ENCODE peak calls at places on chromosomes 12 and 14, in four cellular contexts. P is AG04450, O is gastrocnemius medialis, T is astrocyte of the spinal cord. Q is an unnamed sample.

GRCh38 chr14:106442857-106443256 is 916.5 kb downstream of the TMEM121 start:
- DNase-seq in P (no peak), O (no peak), T (no peak), Q (no peak)

GRCh38 chr14:104144911-104145825 is 6.8 kb downstream of the KIF26A start:
- DNase-seq in P (no peak), O (no peak), T (no peak), Q (no peak)

GRCh38 chr14:25350071-25350470 is 300.1 kb upstream of the STXBP6 start:
- DNase-seq in P (no peak), O (no peak), T (no peak), Q (peak)

GRCh38 chr12:121626853-121627623 is 708 bp downstream of the ORAI1 start:
- DNase-seq in P (no peak), O (peak), T (peak), Q (peak)

GRCh38 chr12:14974633-14975032 is 1.8 kb downstream of the PDE6H start:
- DNase-seq in P (no peak), O (no peak), T (no peak), Q (no peak)

GRCh38 chr14:96811265-96811664 is 14.1 kb downstream of the VRK1 start:
- DNase-seq in P (peak), O (no peak), T (peak), Q (peak)

GRCh38 chr14:104390941-104391901 is 188.3 kb upstream of the C14orf180 start:
- DNase-seq in P (no peak), O (no peak), T (no peak), Q (no peak)

GRCh38 chr12:18868673-18869072 is 130.8 kb downstream of the CAPZA3 start:
- DNase-seq in P (no peak), O (no peak), T (peak), Q (peak)

GRCh38 chr12:43551271-43551970 is 582 bp downstream of the ADAMTS20 start:
- DNase-seq in P (no peak), O (no peak), T (no peak), Q (no peak)

GRCh38 chr12:100953217-100953616 is 158.6 kb downstream of the ANO4 start:
- DNase-seq in P (no peak), O (no peak), T (no peak), Q (no peak)

GRCh38 chr12:22981711-22982110 is 356.7 kb downstream of the ETNK1 start:
- DNase-seq in P (no peak), O (no peak), T (peak), Q (peak)
- TF ChIP-seq CTCF in P (peak), O (no peak), T (peak), Q (peak)

GRCh38 chr12:4763549-4763948 is 43.3 kb downstream of the GALNT8 start:
- DNase-seq in P (no peak), O (no peak), T (no peak), Q (peak)
- H3K4me3 ChIP-seq in P (no peak), O (no peak), T (no peak), Q (no peak)

DNA sequence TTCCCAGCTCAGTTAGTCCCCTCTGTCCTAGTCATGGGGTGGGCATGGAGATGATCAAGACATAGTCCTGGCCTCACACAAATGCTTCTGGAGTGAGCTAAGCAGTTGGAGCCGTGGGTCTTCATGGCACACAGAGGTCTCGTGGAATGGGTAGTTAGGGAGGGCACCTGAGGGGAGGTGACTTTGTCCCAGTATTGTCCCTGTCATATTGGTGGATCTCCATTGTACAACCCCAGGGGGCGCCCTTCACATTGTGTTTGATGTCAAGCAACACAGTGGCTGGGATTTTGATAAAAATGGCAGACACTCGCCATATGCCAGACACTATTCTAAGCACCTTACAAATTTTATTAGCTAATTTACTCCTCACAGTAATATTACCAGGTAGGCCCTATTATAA is 175.4 kb upstream of the LHX5 start:
- DNase-seq in P (no peak), O (no peak), T (no peak), Q (no peak)
- TF ChIP-seq CTCF in P (peak), O (no peak), T (no peak), Q (no peak)

DNA sequence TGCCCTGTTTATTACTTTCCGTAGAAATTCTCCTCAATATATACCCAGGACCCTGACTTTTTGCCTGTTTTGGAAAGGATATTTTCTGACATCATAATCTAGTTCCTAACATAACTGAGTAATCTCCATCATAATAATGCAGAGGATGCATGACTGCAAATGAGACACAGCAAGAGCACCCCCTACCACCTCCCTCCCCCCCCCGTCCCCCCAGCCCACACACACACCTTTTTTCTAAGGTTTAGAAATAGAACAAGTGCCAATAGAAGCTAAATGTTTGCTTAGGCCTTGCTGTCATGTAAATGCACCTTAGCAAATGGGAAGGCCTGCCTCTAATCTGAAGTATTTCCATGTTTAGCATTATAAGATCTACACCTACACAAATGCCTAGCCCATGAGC is at the start of gene PTHLH:
- DNase-seq in P (no peak), O (no peak), T (no peak), Q (no peak)
- H3K4me3 ChIP-seq in P (no peak), O (no peak), T (no peak), Q (no peak)

GRCh38 chr12:113667095-113667494 is 195.4 kb upstream of the LHX5 start:
- DNase-seq in P (no peak), O (no peak), T (no peak), Q (no peak)

GRCh38 chr12:113663396-113663795 is 191.7 kb upstream of the LHX5 start:
- DNase-seq in P (no peak), O (no peak), T (no peak), Q (no peak)

GRCh38 chr12:113664224-113664681 is 192.6 kb upstream of the LHX5 start:
- DNase-seq in P (no peak), O (no peak), T (no peak), Q (no peak)

GRCh38 chr12:113666223-113666622 is 194.6 kb upstream of the LHX5 start:
- DNase-seq in P (no peak), O (no peak), T (no peak), Q (no peak)

DNA sequence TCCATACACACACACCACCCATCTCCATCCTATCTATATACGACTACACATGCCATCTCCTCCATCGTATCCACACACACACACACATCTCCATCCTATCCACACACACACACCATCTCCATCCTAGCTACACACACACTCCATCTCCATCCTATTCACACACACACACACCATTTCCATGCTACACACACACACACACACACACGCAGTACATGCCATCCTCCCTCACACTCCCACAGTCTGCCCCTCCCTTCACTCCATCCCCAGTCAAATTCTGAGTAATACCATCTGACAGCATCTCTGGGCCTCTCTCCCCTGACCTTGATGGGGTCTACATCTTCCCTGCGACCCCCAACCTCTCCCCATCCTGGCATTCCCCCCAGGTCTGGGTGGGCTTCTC is 193.8 kb upstream of the LHX5 start:
- DNase-seq in P (no peak), O (no peak), T (no peak), Q (no peak)
- TF ChIP-seq CTCF in P (no peak), O (no peak), T (no peak), Q (no peak)

GRCh38 chr12:6635856-6636521 is at the start of gene LPAR5:
- DNase-seq in P (no peak), O (no peak), T (peak), Q (peak)

GRCh38 chr12:6631549-6631961 is 4.2 kb downstream of the LPAR5 start:
- DNase-seq in P (no peak), O (no peak), T (no peak), Q (no peak)

GRCh38 chr12:6630696-6631095 is 5.1 kb downstream of the LPAR5 start:
- DNase-seq in P (no peak), O (no peak), T (no peak), Q (no peak)

GRCh38 chr12:6635375-6635855 is 344 bp downstream of the LPAR5 start:
- DNase-seq in P (no peak), O (no peak), T (no peak), Q (no peak)

GRCh38 chr12:6632026-6632978 is 3.5 kb downstream of the LPAR5 start:
- DNase-seq in P (no peak), O (no peak), T (no peak), Q (no peak)
- H3K4me3 ChIP-seq in P (no peak), O (no peak), T (no peak), Q (no peak)

GRCh38 chr14:76777721-76778120 is 16.5 kb downstream of the VASH1 start:
- DNase-seq in P (no peak), O (no peak), T (no peak), Q (no peak)

GRCh38 chr14:76775159-76775694 is 14.0 kb downstream of the VASH1 start:
- DNase-seq in P (no peak), O (no peak), T (no peak), Q (no peak)

GRCh38 chr14:76775695-76776305 is 14.5 kb downstream of the VASH1 start:
- DNase-seq in P (no peak), O (no peak), T (no peak), Q (no peak)

GRCh38 chr14:76774471-76775158 is 13.3 kb downstream of the VASH1 start:
- DNase-seq in P (no peak), O (no peak), T (no peak), Q (no peak)

DNA sequence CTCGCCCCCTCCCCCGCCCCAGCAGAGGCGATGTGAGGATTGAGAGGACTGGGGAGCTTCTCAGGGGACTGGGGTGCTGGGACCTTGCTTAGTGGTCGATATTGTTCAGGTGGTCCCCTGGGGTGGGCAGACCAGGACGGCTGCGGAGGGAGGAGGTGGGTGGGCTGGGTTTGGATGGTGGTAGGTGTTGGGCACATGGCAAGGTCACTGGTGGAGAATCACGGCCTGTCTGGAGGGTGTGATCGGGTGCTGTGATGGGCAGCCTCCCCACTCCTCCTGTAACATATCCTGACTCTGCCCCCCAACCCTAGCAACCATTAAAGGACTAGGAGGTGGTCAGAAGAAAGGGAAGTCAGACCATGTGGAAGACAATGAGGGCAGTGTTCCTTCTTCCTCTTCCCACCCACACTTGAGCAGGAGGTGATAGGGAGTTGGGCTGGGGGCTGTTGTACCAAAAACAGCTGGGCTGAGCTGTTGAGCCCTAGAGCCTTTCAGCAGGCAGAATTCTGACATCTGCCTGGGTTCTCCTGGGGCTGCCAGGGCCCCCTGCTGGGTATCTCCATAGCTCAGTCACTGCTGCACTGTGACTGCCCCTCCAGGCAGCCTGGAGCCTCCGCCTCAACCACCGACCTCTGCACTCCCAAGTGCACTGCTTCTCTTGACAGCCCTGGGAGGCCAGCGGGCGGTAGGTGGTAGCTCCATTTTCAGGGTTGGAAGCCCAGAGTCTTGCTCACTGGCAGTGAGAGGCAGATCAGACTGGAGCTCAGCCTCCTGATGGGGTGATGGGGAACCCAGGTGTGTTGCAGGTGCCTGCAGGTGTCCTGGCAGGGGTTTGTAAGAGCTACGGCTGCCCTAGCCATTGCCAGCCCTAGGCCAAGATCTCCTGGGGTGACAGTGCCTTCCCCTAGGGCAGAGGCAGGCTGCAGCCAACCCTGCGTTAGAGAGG is 15.3 kb downstream of the VASH1 start:
- DNase-seq in P (no peak), O (no peak), T (no peak), Q (no peak)
- TF ChIP-seq CTCF in P (no peak), O (no peak), T (no peak), Q (no peak)

DNA sequence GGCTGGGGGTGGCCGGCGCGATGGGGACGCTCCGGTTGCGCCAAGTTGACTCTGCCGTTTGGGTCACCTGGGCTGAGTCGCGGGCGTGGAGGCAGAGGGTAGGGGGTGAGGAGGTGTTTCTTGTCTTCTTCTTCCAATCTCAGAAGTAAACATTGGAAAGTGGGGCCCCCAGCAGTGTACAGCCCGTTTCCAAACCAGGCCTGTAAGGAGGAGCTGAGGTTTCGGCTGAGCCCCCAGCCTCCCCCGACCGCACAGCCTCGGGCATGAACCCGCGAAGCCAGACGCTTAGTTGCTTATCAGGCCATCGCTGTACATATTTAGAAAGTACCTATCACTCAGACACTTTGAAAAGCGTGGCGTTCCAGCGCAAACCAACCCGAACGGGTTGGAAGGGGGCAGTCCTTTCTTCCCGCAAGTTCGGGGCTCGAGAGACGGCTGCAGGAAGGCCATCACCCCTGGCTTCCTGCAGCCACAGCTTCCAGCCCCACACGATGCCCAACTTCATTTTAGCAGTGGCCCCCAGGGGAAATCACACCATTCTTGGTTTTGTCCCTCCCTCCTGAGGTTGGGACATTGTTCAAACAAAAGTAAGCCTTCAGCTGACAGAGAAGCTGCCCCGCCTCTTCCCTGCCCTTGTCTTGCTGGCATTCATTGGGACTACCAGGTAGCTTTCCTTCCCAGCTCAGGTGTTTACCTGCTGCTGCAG is 164.1 kb downstream of the ZFP36L1 start:
- DNase-seq in P (no peak), O (no peak), T (no peak), Q (no peak)
- H3K4me3 ChIP-seq in P (no peak), O (no peak), T (no peak), Q (no peak)

GRCh38 chr12:2360630-2361170 is 307.9 kb downstream of the CACNA1C start:
- DNase-seq in P (no peak), O (no peak), T (no peak), Q (no peak)
- TF ChIP-seq CTCF in P (peak), O (no peak), T (peak), Q (peak)

GRCh38 chr14:85538636-85539035 is 8.7 kb downstream of the FLRT2 start:
- DNase-seq in P (no peak), O (peak), T (no peak), Q (no peak)
- H3K4me3 ChIP-seq in P (no peak), O (no peak), T (no peak), Q (no peak)

Q was measured in fibroblast of mammary gland.